ENCODE peak calls at places on chromosome 12, in seven cellular contexts. I, Y, A, T, Z, W and R are unnamed samples.

GRCh38 chr12:120041386-120042231 is 52.6 kb downstream of the BICDL1 start:
- DNase-seq in I (no peak), Y (no peak), A (no peak), T (no peak), Z (no peak), W (no peak), R (peak)

GRCh38 chr12:47946413-47947107 is 16.8 kb upstream of the TMEM106C start:
- DNase-seq in I (no peak), Y (no peak), A (no peak), T (no peak), Z (peak), W (no peak), R (no peak)

GRCh38 chr12:54439096-54439495 is 20.0 kb upstream of the ITGA5 start:
- DNase-seq in I (no peak), Y (no peak), A (no peak), T (no peak), Z (peak), W (no peak), R (no peak)

GRCh38 chr12:109927622-109928021 is 27.5 kb downstream of the TCHP start:
- DNase-seq in I (peak), Y (peak), A (peak), T (no peak), Z (peak), W (peak), R (peak)

GRCh38 chr12:88693837-88694445 is 113.7 kb upstream of the KITLG start:
- DNase-seq in I (no peak), Y (no peak), A (no peak), T (no peak), Z (no peak), W (no peak), R (no peak)

GRCh38 chr12:109781668-109782321 is 51.4 kb downstream of the TRPV4 start:
- DNase-seq in I (no peak), Y (no peak), A (no peak), T (no peak), Z (no peak), W (no peak), R (no peak)

GRCh38 chr12:31519525-31519924 is 71.4 kb downstream of the DENND5B start:
- DNase-seq in I (no peak), Y (no peak), A (no peak), T (no peak), Z (no peak), W (no peak), R (no peak)

GRCh38 chr12:79659961-79660431 is 30.8 kb downstream of the PAWR start:
- DNase-seq in I (no peak), Y (no peak), A (no peak), T (no peak), Z (no peak), W (no peak), R (no peak)